ENCODE peak calls at places on chromosome 1, in nine cellular contexts. W is HepG2; X is thyroid gland; Z is ovary; K is upper lobe of right lung; J is esophagus squamous epithelium; U is breast epithelium; H is CD8-positive, alpha-beta T cell; S is PC-9. R is an unnamed sample.
A peak's percentile ranks its signal among the peaks of the same experiment; 100 is the strongest.

GRCh38 chr1:36920371-36920770 is 113.9 kb downstream of the GRIK3 start:
- DNase-seq in W (no peak), X (no peak), Z (no peak), K (no peak), J (no peak), U (no peak), H (no peak), S (no peak), R (no peak)

GRCh38 chr1:28578696-28579218 is 13.3 kb upstream of the RAB42 start:
- DNase-seq in W (no peak), X (no peak), Z (no peak), K (no peak), J (no peak), U (no peak), H (no peak), S (no peak), R (no peak)

GRCh38 chr1:226172589-226172988 is 14.0 kb downstream of the ACBD3 start:
- DNase-seq in W (no peak), X (no peak), Z (no peak), K (no peak), J (no peak), U (no peak), H (no peak), S (no peak), R (no peak)

GRCh38 chr1:27042670-27043069 is 30.0 kb upstream of the TENT5B start:
- DNase-seq in W (no peak), X (no peak), Z (no peak), K (no peak), J (no peak), U (no peak), H (no peak), S (no peak), R (no peak)

GRCh38 chr1:26358411-26359384 is 4.8 kb upstream of the CRYBG2 start:
- DNase-seq in W (peak; percentile 90), X (no peak), Z (no peak), K (no peak), J (no peak), U (no peak), H (peak; percentile 52), S (peak; percentile 88), R (peak; percentile 87)

GRCh38 chr1:70528591-70529333 is 117.7 kb downstream of the CTH start:
- DNase-seq in W (peak; percentile 13), X (no peak), Z (peak; percentile 18), K (no peak), J (no peak), U (no peak), H (no peak), S (peak; percentile 7), R (no peak)

GRCh38 chr1:217105432-217105831 is 382.2 kb upstream of the ESRRG start:
- DNase-seq in W (no peak), X (no peak), Z (no peak), K (no peak), J (no peak), U (no peak), H (no peak), S (no peak), R (no peak)

GRCh38 chr1:109531826-109532364 is 7.8 kb upstream of the GPR61 start:
- DNase-seq in W (no peak), X (no peak), Z (no peak), K (no peak), J (no peak), U (no peak), H (no peak), S (no peak), R (no peak)

GRCh38 chr1:156858555-156858956 is 361 bp downstream of the INSRR start:
- DNase-seq in W (no peak), X (no peak), Z (no peak), K (no peak), J (no peak), U (no peak), H (no peak), S (no peak), R (no peak)

GRCh38 chr1:8384577-8384976 is 66.7 kb downstream of the SLC45A1 start:
- DNase-seq in W (no peak), X (no peak), Z (no peak), K (no peak), J (no peak), U (no peak), H (no peak), S (no peak), R (no peak)

GRCh38 chr1:71343686-71344416 is 263.0 kb upstream of the ZRANB2 start:
- DNase-seq in W (no peak), X (no peak), Z (no peak), K (no peak), J (no peak), U (no peak), H (no peak), S (peak; percentile 3), R (no peak)

GRCh38 chr1:115475901-115476300 is 137.9 kb upstream of the NGF start:
- DNase-seq in W (no peak), X (no peak), Z (no peak), K (no peak), J (no peak), U (no peak), H (no peak), S (no peak), R (no peak)

GRCh38 chr1:87201768-87202167 is 126.9 kb upstream of the LMO4 start:
- DNase-seq in W (no peak), X (no peak), Z (no peak), K (no peak), J (no peak), U (no peak), H (no peak), S (no peak), R (no peak)

GRCh38 chr1:199970125-199970524 is 57.4 kb upstream of the NR5A2 start:
- DNase-seq in W (no peak), X (no peak), Z (no peak), K (no peak), J (no peak), U (no peak), H (no peak), S (no peak), R (no peak)

GRCh38 chr1:164673584-164674214 is 114.7 kb downstream of the PBX1 start:
- DNase-seq in W (peak; percentile 29), X (no peak), Z (no peak), K (no peak), J (no peak), U (no peak), H (no peak), S (no peak), R (no peak)

GRCh38 chr1:51792864-51793263 is 85.7 kb downstream of the NRDC start:
- DNase-seq in W (no peak), X (no peak), Z (no peak), K (no peak), J (no peak), U (no peak), H (no peak), S (no peak), R (no peak)
- H3K36me3 ChIP-seq in W (peaks cover 19% of the 10 kb centered on the region), X (peaks cover 64% of the 10 kb centered on the region), Z (no peaks in the 10 kb centered on the region), K (peaks cover 92% of the 10 kb centered on the region), J (peaks cover 100% of the 10 kb centered on the region), U (peaks cover 17% of the 10 kb centered on the region), H (peaks cover 55% of the 10 kb centered on the region), S (peaks cover 57% of the 10 kb centered on the region), R (peaks cover 6% of the 10 kb centered on the region)

GRCh38 chr1:111062081-111062480 is 77.8 kb downstream of the DRAM2 start:
- DNase-seq in W (no peak), X (no peak), Z (no peak), K (no peak), J (no peak), U (no peak), H (no peak), S (no peak), R (no peak)

GRCh38 chr1:111063595-111063994 is 76.3 kb downstream of the DRAM2 start:
- DNase-seq in W (no peak), X (no peak), Z (no peak), K (no peak), J (no peak), U (no peak), H (no peak), S (no peak), R (no peak)

GRCh38 chr1:111062624-111063023 is 77.3 kb downstream of the DRAM2 start:
- DNase-seq in W (no peak), X (no peak), Z (no peak), K (no peak), J (no peak), U (no peak), H (no peak), S (no peak), R (no peak)
- H3K9me3 ChIP-seq in W (no peaks in the 10 kb centered on the region), X (no peaks in the 10 kb centered on the region), Z (no peaks in the 10 kb centered on the region), K (no peaks in the 10 kb centered on the region), J (no peaks in the 10 kb centered on the region), U (peaks cover 28% of the 10 kb centered on the region), H (peaks cover 11% of the 10 kb centered on the region), S (peaks cover 14% of the 10 kb centered on the region), R (no peaks in the 10 kb centered on the region)

DNA sequence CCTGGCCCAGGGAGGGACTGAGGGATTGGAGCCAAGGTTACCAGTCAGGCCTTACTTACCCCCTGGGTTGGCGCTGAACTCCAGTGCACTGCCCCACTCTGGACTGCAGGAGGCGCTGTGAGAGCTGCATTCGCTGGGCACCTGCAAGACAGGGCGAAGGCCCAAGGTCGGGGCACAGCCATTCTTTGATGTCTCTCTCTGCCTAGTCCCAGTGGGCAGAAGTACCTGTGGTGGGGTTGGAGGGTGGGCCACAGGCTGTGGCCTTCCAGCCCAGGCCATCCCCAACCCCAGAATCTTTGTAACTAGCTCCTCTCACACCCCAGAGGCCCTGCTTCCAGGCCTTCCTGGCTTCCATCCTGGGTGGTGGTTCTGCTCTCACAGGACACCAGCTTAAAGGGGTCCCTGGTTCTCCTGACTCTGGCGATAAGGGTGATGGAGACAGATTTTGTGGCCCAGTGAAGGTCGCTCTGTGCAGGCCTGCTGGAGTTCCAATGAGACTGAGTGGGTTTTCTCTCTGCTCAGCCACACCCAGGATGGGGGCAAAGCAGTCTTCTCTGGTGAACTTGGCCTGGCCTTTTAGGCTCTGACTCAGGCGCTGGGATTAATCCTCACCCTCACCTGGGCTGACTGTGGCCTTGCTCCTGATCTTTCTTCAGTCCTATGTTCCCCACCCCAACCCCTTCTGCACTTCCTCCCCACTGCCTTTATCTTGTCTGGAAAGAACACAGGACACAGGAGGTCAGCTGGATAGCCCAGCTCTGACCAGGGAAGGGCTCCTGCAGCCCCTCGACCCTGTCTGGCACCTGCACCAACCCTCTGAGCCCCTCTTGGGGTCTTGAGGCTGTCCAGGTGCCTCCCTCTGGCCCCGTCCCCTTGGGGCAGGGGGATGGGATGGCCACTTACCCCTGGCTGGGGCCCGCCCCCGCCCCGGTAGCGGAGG is 954 bp downstream of the MYOG start:
- DNase-seq in W (peak; percentile 6), X (no peak), Z (no peak), K (no peak), J (no peak), U (peak; percentile 2), H (no peak), S (no peak), R (no peak)
- TF ChIP-seq CTCF in W (peak; percentile 62), X (peak; percentile 13), Z (no peak), K (peak; percentile 33), J (no peak), U (no peak), H (no peak), S (peak; percentile 57), R (no peak)

DNA sequence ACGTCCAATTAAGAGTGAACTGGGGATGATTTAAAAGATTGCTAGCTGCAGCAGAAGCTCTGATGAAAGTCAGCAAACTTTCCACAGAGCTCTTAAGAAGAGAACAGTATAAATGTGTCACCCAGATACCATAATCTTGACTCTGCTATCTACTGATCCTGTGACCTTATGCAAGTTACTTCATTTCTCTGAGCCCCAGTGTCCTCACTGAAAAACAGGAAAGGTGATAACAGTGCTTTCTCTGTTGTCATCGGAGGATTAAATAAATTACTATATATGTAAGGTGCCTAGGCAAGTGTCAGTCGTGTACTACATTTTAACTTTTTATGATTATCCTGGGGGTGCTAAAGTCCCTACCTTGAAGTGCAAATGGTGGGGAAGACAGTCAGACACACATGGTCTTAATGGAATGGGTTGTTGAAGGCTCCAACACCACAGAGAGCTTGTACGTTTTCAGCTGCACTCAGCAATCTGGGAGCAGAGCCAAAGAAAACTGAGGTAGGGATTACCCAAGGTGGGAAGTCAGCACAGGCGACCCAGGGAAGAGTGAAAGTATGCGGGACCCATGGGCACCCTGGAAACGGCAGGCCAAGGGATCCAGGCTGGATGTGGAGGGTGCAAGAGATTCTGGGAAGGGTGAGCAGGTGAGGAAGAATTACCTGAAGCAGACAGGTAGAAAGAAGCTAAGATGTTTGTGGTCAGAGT is 82.8 kb downstream of the DTL start:
- DNase-seq in W (peak; percentile 12), X (peak; percentile 23), Z (no peak), K (no peak), J (no peak), U (no peak), H (no peak), S (no peak), R (no peak)
- H3K36me3 ChIP-seq in W (peaks cover 1% of the 10 kb centered on the region), X (no peaks in the 10 kb centered on the region), Z (no peaks in the 10 kb centered on the region), K (no peaks in the 10 kb centered on the region), J (no peaks in the 10 kb centered on the region), U (no peaks in the 10 kb centered on the region), H (no peaks in the 10 kb centered on the region), S (no peaks in the 10 kb centered on the region), R (no peaks in the 10 kb centered on the region)

R was measured in colonic mucosa.